ENCODE peak calls at places on chromosome 6, in five cellular contexts. I is HTR-8/SVneo; Q is heart left ventricle; B is brain microvascular endothelial cell; D is stimulated activated CD8-positive, alpha-beta memory T cell treated with anti-CD3 and anti-CD28 coated beads, Interleukin-15, amount 100 ng/mL, for 48 hours. C is an unnamed sample.

GRCh38 chr6:15017251-15017650 is 228.6 kb upstream of the JARID2 start:
- DNase-seq in I (no peak), Q (no peak), B (peak), D (no peak), C (no peak)

GRCh38 chr6:129677634-129678325 is 32.2 kb downstream of the ARHGAP18 start:
- DNase-seq in I (no peak), Q (no peak), B (no peak), D (no peak), C (no peak)

GRCh38 chr6:27321370-27321769 is 9.3 kb upstream of the POM121L2 start:
- DNase-seq in I (no peak), Q (no peak), B (no peak), D (no peak), C (no peak)

GRCh38 chr6:112618796-112619195 is 271.7 kb downstream of the RFPL4B start:
- DNase-seq in I (peak), Q (no peak), B (peak), D (no peak), C (no peak)

GRCh38 chr6:109768485-109768884 is 77.4 kb downstream of the FIG4 start:
- DNase-seq in I (no peak), Q (no peak), B (peak), D (no peak), C (no peak)

GRCh38 chr6:53035549-53036213 is 29.5 kb upstream of the FBXO9 start:
- DNase-seq in I (no peak), Q (no peak), B (no peak), D (no peak), C (no peak)

GRCh38 chr6:134609862-134610261 is 291.9 kb upstream of the SGK1 start:
- DNase-seq in I (no peak), Q (no peak), B (no peak), D (no peak), C (no peak)

GRCh38 chr6:113672691-113673149 is 184.4 kb upstream of the MARCKS start:
- DNase-seq in I (peak), Q (peak), B (no peak), D (no peak), C (no peak)

GRCh38 chr6:36126553-36127458 is 3.5 kb upstream of the MAPK13 start:
- DNase-seq in I (no peak), Q (no peak), B (peak), D (no peak), C (no peak)

GRCh38 chr6:88910922-88911778 is 52.3 kb downstream of the RNGTT start:
- DNase-seq in I (no peak), Q (no peak), B (no peak), D (no peak), C (no peak)